ENCODE peak calls at places on chromosomes 12 and 14, in eight cellular contexts. R is heart left ventricle; U is HAP-1; Y is right cardiac atrium; A is left ventricle myocardium inferior; T is CD4-positive, CD25-positive, alpha-beta regulatory T cell; Z is hepatocyte; W is fibroblast of lung. P is an unnamed sample. For H3K4me1, the result is how much of the 10 kb centered on the place peaks cover.

GRCh38 chr12:45425426-45425825 is 209.5 kb downstream of the ANO6 start:
- DNase-seq in T (no peak), Y (no peak), A (no peak), U (no peak), Z (no peak), R (no peak), W (peak), P (no peak)

GRCh38 chr12:117664169-117664568 is 302.7 kb upstream of the NOS1 start:
- DNase-seq in Z (no peak), U (no peak), A (no peak), R (no peak), Y (no peak), W (no peak), T (no peak), P (no peak)

GRCh38 chr14:21346532-21347135 is 37.2 kb downstream of the SUPT16H start:
- DNase-seq in T (no peak), W (peak), Z (no peak), A (no peak), R (no peak), Y (no peak), U (no peak), P (no peak)

GRCh38 chr14:97408937-97409860 is 612.0 kb downstream of the VRK1 start:
- DNase-seq in Z (no peak), W (no peak), R (no peak), U (no peak), T (peak), A (no peak), Y (no peak), P (no peak)

GRCh38 chr12:16609140-16609539 is 3.2 kb upstream of the LMO3 start:
- DNase-seq in T (no peak), A (no peak), Y (no peak), W (no peak), R (no peak), Z (no peak), U (no peak), P (no peak)

GRCh38 chr12:52151859-52152783 is 39.7 kb downstream of the KRT80 start:
- DNase-seq in T (peak), Z (peak), U (peak), A (peak), R (peak), W (peak), Y (peak), P (peak)

GRCh38 chr12:7403466-7403865 is 40.5 kb downstream of the CD163L1 start:
- DNase-seq in R (no peak), Y (no peak), W (no peak), T (no peak), A (no peak), Z (peak), U (no peak), P (no peak)

GRCh38 chr14:95183082-95183481 is 25.8 kb upstream of the DICER1 start:
- DNase-seq in Z (no peak), A (no peak), W (no peak), Y (no peak), U (no peak), T (no peak), R (no peak), P (no peak)

GRCh38 chr12:63304844-63305243 is 153.8 kb upstream of the AVPR1A start:
- DNase-seq in U (no peak), T (no peak), R (no peak), W (no peak), Z (no peak), A (no peak), Y (no peak), P (no peak)

GRCh38 chr14:20998674-20999366 is at the start of gene SLC39A2:
- DNase-seq in T (no peak), W (peak), U (no peak), Y (peak), R (peak), A (peak), Z (peak), P (peak)

GRCh38 chr14:95359974-95360826 is 40.5 kb upstream of the CLMN start:
- DNase-seq in R (peak), Y (peak), T (no peak), W (peak), Z (peak), U (no peak), A (no peak), P (no peak)

GRCh38 chr14:92093320-92093719 is 13.1 kb downstream of the ATXN3 start:
- DNase-seq in U (no peak), Y (no peak), Z (no peak), W (no peak), A (no peak), R (no peak), T (no peak), P (no peak)

GRCh38 chr14:36866867-36867266 is 205.2 kb downstream of the PAX9 start:
- DNase-seq in U (no peak), A (no peak), R (no peak), Z (no peak), T (no peak), W (no peak), Y (no peak), P (no peak)

GRCh38 chr14:90815817-90816662 is at the start of gene TTC7B:
- DNase-seq in Y (peak), U (peak), Z (peak), T (no peak), W (peak), A (peak), R (peak), P (no peak)

GRCh38 chr14:103408491-103409155 is 23.4 kb downstream of the MARK3 start:
- DNase-seq in T (no peak), Z (peak), W (peak), Y (no peak), R (no peak), U (no peak), A (no peak), P (no peak)

GRCh38 chr12:132729541-132730320 is 19.1 kb downstream of the PGAM5 start:
- DNase-seq in W (no peak), U (no peak), A (no peak), Y (peak), T (no peak), Z (no peak), R (no peak), P (no peak)

GRCh38 chr12:45660330-45660729 is 69.2 kb upstream of the ARID2 start:
- DNase-seq in U (no peak), R (peak), T (no peak), A (peak), Y (no peak), W (peak), Z (no peak), P (no peak)

GRCh38 chr12:81340910-81341309 is 263.0 kb downstream of the ACSS3 start:
- DNase-seq in Z (no peak), R (no peak), Y (no peak), A (no peak), T (no peak), W (no peak), U (no peak), P (no peak)

GRCh38 chr12:112961074-112961473 is 17.2 kb upstream of the OAS2 start:
- DNase-seq in R (no peak), Z (no peak), W (no peak), U (no peak), Y (no peak), T (no peak), A (no peak), P (no peak)

GRCh38 chr12:108565976-108566375 is 3.6 kb downstream of the ISCU start:
- DNase-seq in U (no peak), Y (peak), T (no peak), W (peak), A (peak), Z (no peak), R (peak), P (peak)

GRCh38 chr12:105256011-105256410 is 20.0 kb upstream of the APPL2 start:
- DNase-seq in U (no peak), Y (no peak), Z (no peak), A (no peak), T (no peak), W (peak), R (no peak), P (no peak)

GRCh38 chr12:21502164-21502496 is 541 bp downstream of the GOLT1B start:
- DNase-seq in T (no peak), W (peak), R (no peak), Y (peak), U (peak), A (no peak), Z (peak), P (peak)

GRCh38 chr12:47860279-47860841 is 40.7 kb upstream of the HDAC7 start:
- DNase-seq in W (no peak), Y (no peak), A (no peak), T (no peak), R (no peak), U (no peak), Z (no peak), P (no peak)

GRCh38 chr14:105919458-105920150 is 393.2 kb downstream of the TMEM121 start:
- DNase-seq in Y (peak), R (no peak), W (no peak), Z (no peak), U (no peak), T (no peak), A (peak), P (peak)

GRCh38 chr12:67366530-67367196 is 97.5 kb downstream of the CAND1 start:
- DNase-seq in W (peak), T (no peak), U (no peak), R (no peak), Y (no peak), A (no peak), Z (no peak), P (no peak)

GRCh38 chr14:91019673-91020072 is 40.8 kb downstream of the RPS6KA5 start:
- DNase-seq in W (no peak), Z (no peak), U (no peak), Y (no peak), T (no peak), A (no peak), R (no peak), P (no peak)

GRCh38 chr14:90060312-90060964 is 1.4 kb upstream of the KCNK13 start:
- DNase-seq in Y (peak), T (peak), U (peak), R (peak), Z (peak), A (peak), W (peak), P (no peak)

GRCh38 chr12:75820848-75821578 is 210.6 kb downstream of the PHLDA1 start:
- DNase-seq in U (no peak), T (no peak), Z (no peak), R (peak), A (peak), Y (peak), W (peak), P (peak)

GRCh38 chr14:99123208-99123870 is 148.7 kb downstream of the BCL11B start:
- DNase-seq in U (no peak), R (no peak), T (no peak), Y (no peak), W (no peak), Z (no peak), A (no peak), P (no peak)

GRCh38 chr14:23423657-23424056 is 11.8 kb downstream of the MYH7 start:
- DNase-seq in A (no peak), Y (no peak), R (no peak), Z (no peak), T (no peak), W (no peak), U (no peak), P (no peak)

GRCh38 chr12:111338096-111338495 is 30.8 kb downstream of the PHETA1 start:
- DNase-seq in T (no peak), Z (no peak), Y (no peak), R (no peak), U (no peak), W (no peak), A (no peak), P (no peak)

GRCh38 chr12:98402671-98403070 is 112.7 kb upstream of the TMPO start:
- DNase-seq in Y (no peak), U (no peak), T (no peak), Z (no peak), A (no peak), R (no peak), W (no peak), P (no peak)

GRCh38 chr14:96086574-96087077 is 47.5 kb downstream of the C14orf132 start:
- DNase-seq in Y (no peak), R (no peak), T (no peak), A (no peak), Z (no peak), U (no peak), W (peak), P (no peak)

GRCh38 chr14:35369701-35370191 is 34.8 kb downstream of the NFKBIA start:
- DNase-seq in R (no peak), T (peak), Z (no peak), U (no peak), Y (no peak), W (peak), A (no peak), P (no peak)

GRCh38 chr12:49538740-49539403 is at the start of gene KCNH3:
- DNase-seq in R (peak), W (peak), Y (peak), U (peak), Z (peak), T (peak), A (peak), P (peak)

GRCh38 chr14:90500665-90501370 is 104.0 kb downstream of the CALM1 start:
- DNase-seq in T (no peak), R (no peak), U (no peak), W (no peak), Y (peak), A (no peak), Z (no peak), P (no peak)

GRCh38 chr12:18151036-18151435 is 61.0 kb upstream of the RERGL start:
- DNase-seq in Y (no peak), T (no peak), W (no peak), Z (no peak), R (no peak), U (no peak), A (no peak), P (no peak)

GRCh38 chr14:52043690-52044089 is 25.2 kb downstream of the NID2 start:
- DNase-seq in R (no peak), Y (peak), U (peak), Z (peak), T (no peak), A (no peak), W (no peak), P (no peak)

GRCh38 chr14:77186911-77187648 is 5.5 kb downstream of the TMEM63C start:
- DNase-seq in Y (no peak), W (peak), T (no peak), A (no peak), Z (peak), U (peak), R (no peak), P (no peak)

GRCh38 chr12:117282490-117282889 is 78.9 kb downstream of the NOS1 start:
- DNase-seq in U (no peak), Z (no peak), W (no peak), A (no peak), T (no peak), Y (no peak), R (no peak), P (no peak)

GRCh38 chr14:100153560-100153959 is 5.9 kb downstream of the DEGS2 start:
- DNase-seq in W (no peak), U (no peak), T (no peak), Y (peak), Z (no peak), A (no peak), R (no peak), P (no peak)
- H3K4me1 ChIP-seq in W (under half), U (under half), T (under half), Y (under half), Z (under half), A (under half), R (under half), P (under half)

GRCh38 chr12:2957816-2958431 is 1.3 kb upstream of the TEAD4 start:
- DNase-seq in W (no peak), Z (no peak), R (no peak), Y (no peak), U (no peak), T (no peak), A (no peak), P (no peak)
- H3K4me3 ChIP-seq in W (peak), Z (peak), R (peak), Y (peak), U (peak), T (no peak), A (peak), P (peak)

DNA sequence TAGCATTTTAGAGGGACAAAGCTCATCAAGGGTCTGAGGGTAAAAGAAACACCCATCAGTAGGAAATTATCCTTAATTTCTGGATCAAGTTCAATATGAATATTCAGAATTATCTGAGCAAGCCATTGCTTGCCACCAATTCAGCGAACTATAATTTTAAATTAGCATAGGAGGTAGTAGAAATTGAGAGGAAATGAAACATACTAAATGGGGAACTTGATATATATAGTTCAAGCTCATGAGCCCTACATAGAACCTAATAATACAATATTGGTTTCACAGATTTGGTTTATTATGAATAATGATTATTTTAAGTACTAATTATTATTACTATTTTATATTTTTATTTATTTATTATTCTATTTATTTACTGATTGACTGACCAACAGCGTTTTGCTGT is 42.1 kb upstream of the GXYLT1 start:
- DNase-seq in U (no peak), R (no peak), Z (no peak), W (no peak), Y (no peak), T (no peak), A (no peak), P (no peak)
- H3K4me1 ChIP-seq in U (under half), R (under half), Z (under half), W (under half), Y (under half), T (under half), A (under half), P (under half)

GRCh38 chr12:122687091-122687490 is 16.1 kb downstream of the HCAR2 start:
- DNase-seq in Z (peak), U (no peak), R (no peak), A (no peak), Y (no peak), W (peak), T (no peak), P (no peak)
- H3K4me3 ChIP-seq in Z (no peak), U (no peak), R (no peak), A (no peak), Y (no peak), W (no peak), T (no peak), P (no peak)

GRCh38 chr14:59343585-59343984 is 121.6 kb downstream of the GPR135 start:
- DNase-seq in W (no peak), T (no peak), A (peak), Z (no peak), R (peak), Y (peak), U (no peak), P (peak)
- H3K4me1 ChIP-seq in W (under half), T (under half), A (half or more), Z (under half), R (half or more), Y (under half), U (half or more), P (half or more)

GRCh38 chr12:71441836-71442566 is 2.4 kb downstream of the LGR5 start:
- DNase-seq in W (no peak), Y (no peak), Z (no peak), A (no peak), U (no peak), T (no peak), R (no peak), P (no peak)

GRCh38 chr12:71439613-71440392 is at the start of gene LGR5:
- DNase-seq in Y (peak), U (no peak), R (no peak), Z (peak), A (peak), T (no peak), W (peak), P (peak)

GRCh38 chr12:71441350-71441748 is 1.8 kb downstream of the LGR5 start:
- DNase-seq in A (no peak), T (no peak), Z (no peak), Y (no peak), R (no peak), W (no peak), U (no peak), P (no peak)

GRCh38 chr12:71439362-71439612 is 311 bp upstream of the LGR5 start:
- DNase-seq in T (no peak), U (no peak), R (no peak), Z (no peak), W (no peak), Y (no peak), A (no peak), P (no peak)

DNA sequence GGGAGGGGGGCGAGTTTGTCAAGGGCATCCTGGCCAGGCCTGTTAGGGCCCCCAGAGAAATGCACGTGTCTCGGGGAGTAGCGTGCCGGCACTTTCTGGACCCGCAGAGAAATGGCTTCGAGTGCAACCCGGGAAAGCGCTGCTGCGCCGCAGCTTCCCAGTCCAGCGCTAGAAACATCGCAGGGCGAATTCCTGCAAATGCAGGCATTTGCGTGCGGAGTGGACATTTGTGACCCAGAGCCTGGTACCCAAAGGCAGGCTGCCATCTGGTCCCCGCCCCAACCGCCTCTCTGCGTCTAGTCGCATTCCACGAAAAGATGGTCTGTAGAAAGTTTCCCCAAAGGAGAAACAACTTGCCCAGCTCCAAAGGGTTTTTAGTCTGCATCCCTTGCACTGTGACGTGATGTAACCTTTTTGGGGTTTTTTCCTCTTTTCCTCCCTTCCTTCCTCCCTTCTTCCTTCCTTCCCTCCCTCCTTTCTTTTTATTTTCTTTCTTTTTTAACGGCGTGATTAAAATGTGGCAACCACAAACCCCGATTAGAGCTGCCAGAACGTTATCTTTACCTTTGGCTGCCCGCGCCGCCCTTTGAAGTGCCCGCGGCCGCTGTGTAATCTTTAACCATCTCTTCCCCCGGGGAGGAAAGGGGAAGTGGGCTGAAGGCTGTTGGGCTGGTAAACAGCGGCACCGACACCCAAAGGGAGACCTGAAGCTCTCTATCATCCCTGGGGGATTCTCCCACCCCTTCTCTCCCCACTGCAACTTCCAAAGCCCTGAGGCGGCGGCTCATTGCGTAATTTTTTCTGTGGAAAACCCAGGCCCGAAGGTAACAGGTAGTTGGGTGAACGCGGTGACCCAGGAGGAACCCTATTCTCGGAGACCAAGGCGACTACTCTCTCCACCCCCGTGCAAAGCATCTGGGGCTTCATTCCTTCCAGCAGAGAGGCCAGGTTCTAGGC is 1.1 kb downstream of the LGR5 start:
- DNase-seq in U (no peak), W (peak), A (no peak), R (no peak), Y (no peak), Z (peak), T (no peak), P (no peak)
- H3K4me3 ChIP-seq in U (no peak), W (no peak), A (peak), R (peak), Y (peak), Z (peak), T (no peak), P (peak)

GRCh38 chr14:65002586-65003210 is 16.0 kb downstream of the FNTB start:
- DNase-seq in W (peak), U (no peak), R (no peak), Y (no peak), A (no peak), T (no peak), Z (no peak), P (no peak)
- H3K4me1 ChIP-seq in W (under half), U (under half), R (under half), Y (under half), A (under half), T (under half), Z (under half), P (under half)

P was measured in heart right ventricle.